ENCODE peak calls at places on chromosomes 16 and 17, in seven cellular contexts. F, B, Y, R, X, T and K are unnamed samples.

GRCh38 chr17:42009170-42009569 is 8.1 kb downstream of the DNAJC7 start:
- DNase-seq in F (no peak), B (peak), Y (no peak), R (no peak), X (no peak), T (no peak), K (no peak)

GRCh38 chr17:50661348-50661747 is 26.7 kb downstream of the ABCC3 start:
- DNase-seq in F (no peak), B (no peak), Y (no peak), R (no peak), X (peak), T (no peak), K (no peak)

GRCh38 chr17:9233761-9234160 is 212.5 kb downstream of the NTN1 start:
- DNase-seq in F (no peak), B (no peak), Y (no peak), R (no peak), X (no peak), T (no peak), K (no peak)

GRCh38 chr17:71496552-71496951 is 624.3 kb upstream of the SOX9 start:
- DNase-seq in F (no peak), B (no peak), Y (no peak), R (no peak), X (no peak), T (no peak), K (no peak)

GRCh38 chr17:41736983-41737679 is 2.7 kb upstream of the HAP1 start:
- DNase-seq in F (no peak), B (no peak), Y (no peak), R (no peak), X (no peak), T (no peak), K (no peak)

GRCh38 chr16:6797223-6797622 is 535.4 kb upstream of the RBFOX1 start:
- DNase-seq in F (no peak), B (no peak), Y (no peak), R (no peak), X (no peak), T (no peak), K (no peak)

GRCh38 chr17:38619937-38620550 is 14.3 kb upstream of the SRCIN1 start:
- DNase-seq in F (no peak), B (no peak), Y (no peak), R (no peak), X (no peak), T (no peak), K (no peak)

GRCh38 chr16:27482397-27483082 is 67.2 kb downstream of the GTF3C1 start:
- DNase-seq in F (no peak), B (no peak), Y (no peak), R (no peak), X (no peak), T (no peak), K (no peak)

GRCh38 chr16:52074133-52074532 is 472.8 kb downstream of the TOX3 start:
- DNase-seq in F (no peak), B (no peak), Y (no peak), R (no peak), X (no peak), T (no peak), K (no peak)

GRCh38 chr17:6695051-6695450 is 18.1 kb downstream of the SLC13A5 start:
- DNase-seq in F (no peak), B (no peak), Y (no peak), R (no peak), X (no peak), T (no peak), K (no peak)

GRCh38 chr17:7835818-7836595 is 2.0 kb downstream of the KDM6B start:
- DNase-seq in F (no peak), B (peak), Y (peak), R (no peak), X (no peak), T (no peak), K (no peak)

GRCh38 chr16:49089533-49089932 is 192.1 kb downstream of the CBLN1 start:
- DNase-seq in F (no peak), B (no peak), Y (no peak), R (no peak), X (no peak), T (no peak), K (no peak)

GRCh38 chr16:87297407-87297806 is 19.8 kb downstream of the C16orf95 start:
- DNase-seq in F (no peak), B (no peak), Y (no peak), R (no peak), X (no peak), T (no peak), K (no peak)

GRCh38 chr16:87295661-87296531 is 21.3 kb downstream of the C16orf95 start:
- DNase-seq in F (no peak), B (no peak), Y (no peak), R (no peak), X (no peak), T (no peak), K (no peak)

GRCh38 chr16:87297918-87298631 is 19.1 kb downstream of the C16orf95 start:
- DNase-seq in F (no peak), B (peak), Y (peak), R (no peak), X (peak), T (no peak), K (peak)

GRCh38 chr16:87293990-87294389 is 23.2 kb downstream of the C16orf95 start:
- DNase-seq in F (no peak), B (no peak), Y (no peak), R (no peak), X (no peak), T (no peak), K (no peak)

GRCh38 chr16:87295259-87295658 is 21.9 kb downstream of the C16orf95 start:
- DNase-seq in F (peak), B (peak), Y (no peak), R (no peak), X (peak), T (no peak), K (no peak)
- TF ChIP-seq JUND in F (no peak), B (no peak), Y (no peak), R (no peak), X (peak), T (no peak), K (no peak)

GRCh38 chr17:18258356-18259038 is at the start of gene FLII:
- DNase-seq in F (no peak), B (peak), Y (peak), R (no peak), X (peak), T (no peak), K (peak)

GRCh38 chr17:18257747-18258355 is 687 bp downstream of the FLII start:
- DNase-seq in F (no peak), B (peak), Y (peak), R (no peak), X (peak), T (no peak), K (peak)

GRCh38 chr17:18256351-18256750 is 2.2 kb downstream of the FLII start:
- DNase-seq in F (no peak), B (no peak), Y (no peak), R (no peak), X (no peak), T (no peak), K (peak)

GRCh38 chr17:18256776-18257175 is 1.8 kb downstream of the FLII start:
- DNase-seq in F (no peak), B (no peak), Y (no peak), R (no peak), X (no peak), T (no peak), K (no peak)

GRCh38 chr17:18257268-18257681 is 1.3 kb downstream of the FLII start:
- DNase-seq in F (no peak), B (peak), Y (no peak), R (no peak), X (no peak), T (no peak), K (peak)
- TF ChIP-seq JUND in F (no peak), B (no peak), Y (no peak), R (no peak), X (no peak), T (no peak), K (no peak)

DNA sequence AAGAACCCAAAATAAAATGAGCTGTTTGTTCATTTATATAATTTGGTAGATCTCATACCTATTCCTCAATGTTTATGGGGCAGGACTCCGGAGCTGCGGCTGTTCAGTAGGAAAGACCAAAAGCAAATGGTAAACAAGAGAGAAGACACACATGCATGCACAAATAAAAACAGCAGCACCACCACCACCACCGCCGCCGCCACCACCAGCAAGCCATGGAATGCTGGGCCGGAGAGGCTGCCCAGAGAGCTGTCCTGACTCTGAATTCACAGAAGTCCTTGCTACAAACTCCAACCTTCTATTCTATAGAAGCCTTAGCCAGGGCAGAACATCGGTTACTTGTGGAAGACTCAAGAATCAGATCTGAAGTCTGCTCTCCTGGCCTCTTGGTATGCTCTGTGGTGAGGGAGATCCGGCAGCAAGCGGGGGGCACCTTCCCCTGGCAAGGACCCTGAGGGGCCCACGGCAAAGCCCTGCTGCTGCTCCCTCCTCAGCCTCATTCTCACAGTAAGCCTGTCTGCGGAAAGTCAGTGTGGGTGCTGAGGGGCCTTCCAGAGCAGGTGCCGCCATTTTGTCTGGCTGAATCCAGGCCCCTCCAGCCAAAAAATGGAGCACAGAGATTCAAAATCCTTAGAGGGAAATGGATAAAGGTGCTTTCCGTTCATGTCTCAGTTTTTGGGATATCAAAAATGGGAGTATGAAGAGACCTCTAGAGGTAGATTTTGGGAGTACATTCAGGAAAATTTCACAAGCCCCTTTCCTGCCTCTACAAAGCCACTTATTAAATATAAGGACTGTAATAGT is 6.4 kb upstream of the FOXJ1 start:
- DNase-seq in F (peak), B (peak), Y (peak), R (no peak), X (no peak), T (no peak), K (peak)
- TF ChIP-seq JUND in F (no peak), B (no peak), Y (no peak), R (no peak), X (no peak), T (no peak), K (no peak)

DNA sequence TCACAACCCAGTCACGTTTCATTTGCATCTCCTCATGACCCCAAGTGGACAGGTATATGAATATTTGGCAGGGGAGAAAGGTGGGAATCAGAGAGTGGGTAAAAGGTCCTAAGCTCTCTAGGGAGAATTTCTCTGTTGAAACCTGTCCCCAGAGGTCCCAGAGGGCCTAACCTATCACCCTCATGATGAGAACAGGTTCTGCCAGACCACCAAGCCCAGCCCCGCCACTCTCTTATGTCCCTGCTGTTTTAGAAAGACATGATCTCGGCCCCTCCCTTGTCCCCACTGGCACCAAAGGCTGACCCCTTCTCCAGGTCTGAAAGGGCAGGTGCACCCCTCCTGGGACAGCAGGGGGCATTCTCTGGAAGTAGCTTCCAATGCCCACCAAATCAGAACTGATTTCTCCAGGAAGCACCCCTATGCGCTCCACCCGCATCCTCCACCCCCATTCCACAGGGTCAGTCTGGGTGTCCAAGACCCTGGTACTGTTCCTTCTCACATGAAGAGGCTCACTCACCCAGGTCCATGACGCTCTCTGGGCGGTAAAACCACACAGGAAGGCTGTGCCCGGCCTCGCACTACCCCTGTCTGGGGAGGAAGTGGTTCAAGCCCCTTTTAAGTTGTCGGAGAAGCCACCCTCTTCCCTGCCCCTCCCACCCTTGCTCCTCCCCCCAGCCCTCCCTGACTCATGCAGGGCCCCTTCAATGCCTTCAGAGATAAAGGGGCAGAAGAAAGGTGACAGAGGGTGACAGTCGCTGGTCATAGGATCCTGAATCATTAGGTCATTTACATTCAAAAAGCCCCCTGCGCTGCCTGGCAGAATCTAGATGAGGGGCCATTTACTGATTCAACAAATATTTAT is at the start of gene CCR7:
- DNase-seq in F (no peak), B (no peak), Y (no peak), R (no peak), X (peak), T (no peak), K (no peak)
- TF ChIP-seq JUND in F (no peak), B (no peak), Y (no peak), R (peak), X (peak), T (no peak), K (no peak)

DNA sequence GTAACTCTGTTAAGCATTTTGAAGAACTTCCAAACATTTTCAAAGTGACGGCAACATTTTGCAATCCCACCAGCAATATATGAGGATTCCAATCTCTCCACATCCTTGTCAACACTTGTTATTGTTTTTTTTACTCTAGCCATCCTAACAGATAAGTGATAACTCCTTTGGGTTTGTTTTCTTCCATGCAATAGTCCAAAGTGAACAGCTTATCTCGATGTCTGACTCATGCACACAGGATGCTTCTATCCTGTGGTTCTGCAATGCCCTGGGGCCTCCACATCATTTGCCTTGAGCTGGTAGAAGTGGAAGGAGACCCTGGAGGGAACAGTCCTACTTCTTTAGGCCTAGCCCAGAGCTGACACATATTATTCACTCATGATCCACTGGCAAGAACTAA is 13.0 kb downstream of the TLE7 start:
- DNase-seq in F (no peak), B (peak), Y (no peak), R (no peak), X (no peak), T (no peak), K (no peak)
- TF ChIP-seq JUND in F (no peak), B (no peak), Y (no peak), R (no peak), X (peak), T (no peak), K (no peak)

DNA sequence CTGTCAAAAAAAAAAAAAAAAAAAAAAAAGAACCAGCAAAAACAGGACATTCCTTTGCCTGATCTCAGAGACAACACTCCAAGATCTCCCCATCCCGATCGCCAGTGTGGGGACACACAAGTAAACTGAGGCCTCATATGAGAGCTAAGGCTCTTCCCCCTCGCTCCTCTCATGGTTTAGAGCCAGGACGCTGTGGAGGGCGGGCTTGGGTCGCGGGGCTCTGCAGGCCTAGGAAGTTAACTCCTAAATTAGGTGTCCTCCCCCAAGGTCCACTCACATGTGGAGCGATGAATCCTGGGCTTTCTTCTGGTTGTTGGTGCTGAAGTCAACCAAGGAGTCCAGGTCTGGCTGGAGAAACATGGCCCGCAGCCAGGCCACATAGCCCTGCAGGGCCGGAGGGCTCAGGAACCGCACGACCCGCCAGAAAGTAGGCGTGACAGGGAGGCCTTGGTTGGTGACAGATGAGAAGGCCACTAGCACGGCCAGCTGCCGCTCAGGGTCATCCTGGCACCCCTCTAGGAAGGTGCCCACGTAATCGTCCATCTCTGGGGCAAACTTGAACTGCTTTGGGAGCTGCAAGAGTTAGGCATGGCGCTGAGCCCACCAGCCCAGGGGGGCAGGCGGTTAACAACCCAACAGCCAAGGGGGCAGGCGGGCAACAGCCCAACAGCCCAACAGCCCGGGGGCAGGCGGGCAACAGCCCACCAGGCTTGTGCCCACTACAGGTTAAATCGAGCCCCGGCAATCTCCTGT is 5.2 kb downstream of the MYBBP1A start:
- DNase-seq in F (no peak), B (no peak), Y (no peak), R (no peak), X (no peak), T (no peak), K (no peak)
- TF ChIP-seq JUND in F (no peak), B (no peak), Y (no peak), R (no peak), X (no peak), T (no peak), K (no peak)

GRCh38 chr17:4903051-4903818 is at the start of gene CHRNE:
- DNase-seq in F (peak), B (peak), Y (peak), R (peak), X (peak), T (no peak), K (no peak)
- TF ChIP-seq JUND in F (no peak), B (no peak), Y (no peak), R (no peak), X (no peak), T (no peak), K (no peak)

DNA sequence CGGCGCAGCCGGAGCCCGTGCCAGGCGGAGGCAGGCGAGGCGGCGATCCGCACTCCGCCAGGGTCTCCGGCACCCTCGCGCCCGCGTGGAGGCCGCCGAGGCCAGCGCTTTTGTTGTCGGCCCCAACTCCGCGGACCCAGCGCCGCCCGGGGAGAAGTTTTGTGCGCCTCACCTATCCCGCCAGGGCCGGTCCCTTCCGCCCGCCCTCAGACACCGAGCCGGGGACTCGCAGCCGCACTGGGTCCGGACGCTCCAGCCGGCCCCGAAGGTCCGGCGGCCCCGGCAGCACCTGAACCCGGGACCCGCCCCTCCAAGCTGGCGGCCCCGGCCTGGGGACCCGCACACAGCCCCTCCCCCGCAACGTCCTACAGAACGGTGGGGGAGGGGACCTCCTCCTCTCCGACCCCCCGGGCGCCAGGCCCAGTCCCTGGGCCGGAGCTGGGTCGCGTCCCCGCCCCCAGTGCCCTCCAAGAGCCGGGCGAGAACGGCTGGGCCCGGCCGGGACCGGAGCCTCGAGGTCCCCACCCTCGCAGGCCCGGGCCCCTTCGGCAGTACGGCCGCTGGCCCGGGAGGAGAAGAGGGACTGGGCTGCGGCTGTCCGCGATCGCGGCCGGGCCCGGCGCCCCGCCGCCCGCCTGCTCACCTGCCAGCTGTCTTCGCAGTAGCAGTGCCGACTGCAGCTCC is 705 bp downstream of the UBE2G1 start:
- DNase-seq in F (no peak), B (no peak), Y (peak), R (no peak), X (peak), T (no peak), K (no peak)
- TF ChIP-seq JUND in F (no peak), B (no peak), Y (no peak), R (no peak), X (no peak), T (no peak), K (no peak)

DNA sequence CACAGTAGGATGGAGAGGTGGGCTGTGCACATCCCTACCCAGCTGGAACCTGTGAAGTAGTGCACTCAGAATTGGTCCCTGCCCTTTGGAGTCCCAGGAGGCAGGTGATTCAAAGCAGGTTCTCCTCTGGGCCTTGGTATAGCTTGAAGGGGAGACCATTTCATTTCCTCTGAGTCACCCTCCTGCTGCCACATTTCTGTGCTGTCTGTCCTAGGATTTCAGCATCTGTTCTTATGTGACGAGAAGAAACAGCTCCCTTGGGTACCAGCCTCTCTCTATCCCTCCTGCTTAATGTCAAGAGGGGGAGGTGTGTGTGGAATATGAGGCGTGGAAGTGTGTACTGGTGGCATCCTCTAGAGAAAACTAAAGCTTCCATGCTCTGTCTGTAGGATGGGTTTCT is 5.0 kb upstream of the NFE2L1 start:
- DNase-seq in F (no peak), B (no peak), Y (no peak), R (no peak), X (no peak), T (no peak), K (no peak)
- TF ChIP-seq JUND in F (no peak), B (no peak), Y (no peak), R (no peak), X (no peak), T (no peak), K (no peak)